ENCODE peak calls at places on chromosomes 6 and 20, in five cellular contexts. Y, R, X, M and A are unnamed samples.

GRCh38 chr6:127117979-127118504 is 429 bp upstream of the RSPO3 start:
- DNase-seq in R (no peak), Y (no peak), X (peak), M (peak), A (no peak)

GRCh38 chr6:453152-453551 is 61.6 kb downstream of the IRF4 start:
- DNase-seq in M (no peak), X (no peak), Y (no peak), R (no peak), A (no peak)

GRCh38 chr20:50438986-50439407 is 71.2 kb upstream of the PTPN1 start:
- DNase-seq in Y (peak), X (no peak), M (peak), R (no peak), A (peak)

GRCh38 chr6:145028144-145028818 is 707.0 kb downstream of the EPM2A start:
- DNase-seq in R (no peak), Y (peak), M (peak), X (no peak), A (peak)

GRCh38 chr6:38997128-38997761 is 51.3 kb upstream of the GLP1R start:
- DNase-seq in X (peak), Y (peak), M (peak), R (peak), A (peak)

GRCh38 chr6:6386010-6386409 is 65.5 kb upstream of the F13A1 start:
- DNase-seq in R (no peak), X (no peak), Y (no peak), M (no peak), A (no peak)

GRCh38 chr20:23889775-23890187 is 10.2 kb upstream of the CST5 start:
- DNase-seq in Y (peak), M (peak), X (peak), R (no peak), A (peak)

GRCh38 chr20:61556116-61556515 is 304.1 kb downstream of the CDH4 start:
- DNase-seq in M (peak), X (no peak), R (no peak), Y (peak), A (no peak)

GRCh38 chr6:149080511-149080910 is 237.0 kb upstream of the TAB2 start:
- DNase-seq in Y (peak), R (no peak), M (peak), X (no peak), A (no peak)

GRCh38 chr6:30955367-30956042 is 14.7 kb downstream of the MUCL3 start:
- DNase-seq in R (peak), Y (peak), M (peak), X (peak), A (peak)

GRCh38 chr6:26290941-26291340 is 74.1 kb upstream of the BTN3A2 start:
- DNase-seq in R (no peak), Y (no peak), X (no peak), M (no peak), A (no peak)

GRCh38 chr6:39411465-39411864 is 89.0 kb upstream of the KCNK16 start:
- DNase-seq in M (peak), R (no peak), Y (peak), X (no peak), A (no peak)

GRCh38 chr6:35824552-35825192 is 19.5 kb downstream of the LHFPL5 start:
- DNase-seq in M (no peak), X (no peak), Y (no peak), R (no peak), A (no peak)

GRCh38 chr20:22954661-22955060 is 80.5 kb upstream of the SSTR4 start:
- DNase-seq in M (no peak), Y (no peak), R (no peak), X (no peak), A (peak)

GRCh38 chr6:89290401-89291155 is 24.5 kb downstream of the GABRR2 start:
- DNase-seq in Y (no peak), R (no peak), M (no peak), X (no peak), A (no peak)

GRCh38 chr6:56938634-56939294 is 16.1 kb upstream of the BEND6 start:
- DNase-seq in R (no peak), Y (peak), X (no peak), M (peak), A (peak)

GRCh38 chr20:815914-816606 is 17.5 kb upstream of the FAM110A start:
- DNase-seq in Y (peak), X (peak), M (peak), R (peak), A (peak)

GRCh38 chr20:3111507-3111906 is 27.0 kb upstream of the AVP start:
- DNase-seq in Y (no peak), X (no peak), R (no peak), M (no peak), A (no peak)

GRCh38 chr20:46004813-46005505 is 3.7 kb upstream of the MMP9 start:
- DNase-seq in R (no peak), M (no peak), Y (no peak), X (no peak), A (peak)

GRCh38 chr6:18632670-18633410 is 245.7 kb downstream of the RNF144B start:
- DNase-seq in R (no peak), Y (peak), X (no peak), M (peak), A (peak)

GRCh38 chr6:168619560-168620314 is 178.8 kb downstream of the SMOC2 start:
- DNase-seq in R (no peak), Y (no peak), X (no peak), M (no peak), A (no peak)

GRCh38 chr20:22404609-22405170 is 179.7 kb downstream of the FOXA2 start:
- DNase-seq in R (no peak), X (no peak), Y (no peak), M (no peak), A (no peak)

GRCh38 chr6:31765910-31766794 is 3.7 kb downstream of the SAPCD1 start:
- DNase-seq in X (no peak), M (no peak), R (no peak), Y (no peak), A (peak)

GRCh38 chr6:81767163-81768000 is 14.9 kb upstream of the TENT5A start:
- DNase-seq in R (no peak), M (peak), X (no peak), Y (peak), A (peak)

GRCh38 chr6:25449774-25450173 is 170.6 kb downstream of the CARMIL1 start:
- DNase-seq in Y (no peak), R (no peak), M (no peak), X (no peak), A (peak)

GRCh38 chr6:160238786-160239751 is 19.6 kb downstream of the SLC22A2 start:
- DNase-seq in Y (no peak), R (no peak), X (no peak), M (no peak), A (peak)

GRCh38 chr20:61205769-61206168 is 46.3 kb upstream of the CDH4 start:
- DNase-seq in M (no peak), R (no peak), Y (no peak), X (no peak), A (peak)

GRCh38 chr6:43644940-43645612 is at the start of gene RSPH9:
- DNase-seq in X (peak), R (peak), M (peak), Y (peak), A (peak)

GRCh38 chr6:35804996-35805736 is at the start of gene LHFPL5:
- DNase-seq in M (peak), X (peak), R (peak), Y (no peak), A (peak)

GRCh38 chr6:110357298-110357695 is 852 bp downstream of the METTL24 start:
- DNase-seq in X (no peak), R (no peak), M (no peak), Y (no peak), A (no peak)

GRCh38 chr6:95293257-95293656 is 284.1 kb upstream of the MANEA start:
- DNase-seq in X (no peak), Y (no peak), R (no peak), M (no peak), A (no peak)
- H2BK5ac ChIP-seq in X (no peak), Y (no peak), R (no peak), M (no peak), A (no peak)

DNA sequence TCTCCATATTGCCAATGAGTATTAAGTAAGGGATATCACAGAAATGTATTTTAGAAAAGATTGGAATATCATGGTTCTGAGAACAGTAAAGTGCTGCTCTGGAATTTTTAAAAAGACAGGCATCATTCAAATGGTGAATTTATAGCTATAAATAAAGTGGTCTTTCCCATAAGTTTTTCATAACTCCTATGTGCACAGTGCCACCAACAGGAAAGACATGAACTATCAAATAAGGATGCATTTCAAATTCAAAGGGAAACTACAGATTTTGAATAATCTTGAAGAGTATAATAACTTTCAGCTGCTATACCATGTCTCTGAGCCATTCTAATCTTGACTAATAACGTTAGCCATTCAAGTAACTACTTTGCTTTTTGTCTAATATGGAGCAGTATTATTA is 456.8 kb upstream of the GJE1 start:
- DNase-seq in M (peak), Y (peak), R (no peak), X (no peak), A (no peak)
- H3K9ac ChIP-seq in M (no peak), Y (no peak), R (no peak), X (no peak), A (no peak)

GRCh38 chr6:125477849-125478248 is 176.1 kb upstream of the HDDC2 start:
- DNase-seq in Y (no peak), X (no peak), M (peak), R (no peak), A (peak)
- H2AK5ac ChIP-seq in Y (no peak), X (no peak), M (no peak), R (no peak), A (no peak)

DNA sequence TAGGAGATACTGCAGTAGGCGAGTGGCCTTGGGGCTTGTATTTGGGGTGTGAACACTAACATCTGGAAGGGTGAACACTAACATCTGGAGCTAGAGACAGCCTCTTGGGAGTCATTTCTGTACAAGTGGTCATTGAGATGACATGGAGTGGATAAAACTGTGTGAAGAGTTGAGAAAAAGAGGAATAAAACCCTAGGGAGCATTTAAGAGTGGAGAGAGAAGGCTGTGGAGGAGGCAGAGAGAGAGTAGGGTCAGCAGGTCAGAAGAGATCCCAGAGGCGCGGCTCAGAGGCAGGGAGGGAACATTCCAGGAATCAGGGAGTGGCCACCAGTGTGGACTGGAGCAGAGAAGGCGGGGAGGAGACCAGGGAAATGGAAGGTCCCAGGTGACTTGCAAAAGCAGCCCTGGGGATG is 202.0 kb upstream of the RNF24 start:
- DNase-seq in M (no peak), Y (no peak), X (no peak), R (no peak), A (peak)
- H2BK5ac ChIP-seq in M (no peak), Y (no peak), X (no peak), R (no peak), A (no peak)

DNA sequence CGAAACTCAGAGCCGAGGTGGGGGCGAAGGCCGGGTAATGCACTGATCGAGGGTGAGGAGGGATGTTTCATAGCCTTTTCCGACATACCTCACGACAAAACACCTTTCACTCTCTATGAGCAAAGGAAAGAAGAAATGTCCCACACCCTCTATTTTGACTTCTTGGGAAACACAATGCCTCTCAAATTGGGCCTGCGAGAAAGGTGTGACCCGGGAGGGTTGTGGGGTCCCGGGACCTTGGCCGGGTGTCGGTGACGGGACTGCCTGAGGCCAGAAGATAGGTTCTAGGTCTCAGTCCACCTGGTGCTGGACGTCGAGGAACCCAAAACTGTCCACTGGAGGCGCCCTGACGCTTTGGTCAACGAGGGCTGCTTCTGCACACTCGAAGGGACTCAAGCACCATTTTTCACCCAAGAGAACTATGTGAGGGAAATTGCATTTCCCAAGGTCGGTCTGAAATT is 41.1 kb upstream of the OSTM1 start:
- DNase-seq in Y (peak), M (peak), R (no peak), X (peak), A (peak)
- H3K9ac ChIP-seq in Y (no peak), M (no peak), R (no peak), X (no peak), A (no peak)

GRCh38 chr20:40016884-40017283 is 672.2 kb downstream of the MAFB start:
- DNase-seq in M (no peak), X (no peak), R (no peak), Y (no peak), A (no peak)
- H2AK5ac ChIP-seq in M (no peak), X (no peak), R (no peak), Y (no peak), A (no peak)

DNA sequence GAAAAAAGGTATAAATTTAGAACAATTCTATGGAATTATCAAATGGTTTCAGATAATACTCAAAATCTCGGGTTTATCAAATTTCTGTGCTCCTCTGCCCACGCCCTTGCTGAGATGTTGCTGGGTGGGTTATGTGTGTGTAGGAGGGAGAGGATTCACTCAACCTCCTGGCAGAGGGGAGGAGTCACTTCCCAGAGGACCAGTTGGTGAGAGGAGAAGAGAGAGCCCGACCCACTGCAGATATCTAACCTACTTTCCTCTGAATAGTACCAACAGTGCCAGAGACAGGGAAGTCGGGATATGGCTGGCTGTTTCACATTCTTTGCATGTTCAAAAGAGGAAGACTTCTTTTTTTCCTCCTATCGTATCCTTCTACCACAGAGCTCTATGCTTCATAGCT is 187.1 kb upstream of the MAN1A1 start:
- DNase-seq in R (no peak), Y (no peak), M (no peak), X (no peak), A (no peak)
- H2BK5ac ChIP-seq in R (no peak), Y (no peak), M (no peak), X (no peak), A (no peak)

GRCh38 chr6:41337709-41338108 is 2.3 kb downstream of the NCR2 start:
- DNase-seq in Y (no peak), M (no peak), X (no peak), R (no peak), A (no peak)

GRCh38 chr6:41336824-41337223 is 1.4 kb downstream of the NCR2 start:
- DNase-seq in X (no peak), R (no peak), Y (no peak), M (no peak), A (no peak)

GRCh38 chr6:41335943-41336342 is 535 bp downstream of the NCR2 start:
- DNase-seq in Y (no peak), R (no peak), X (no peak), M (no peak), A (no peak)

GRCh38 chr6:41341580-41341979 is 6.2 kb downstream of the NCR2 start:
- DNase-seq in X (no peak), R (no peak), M (no peak), Y (no peak), A (no peak)

GRCh38 chr6:41338654-41339053 is 3.2 kb downstream of the NCR2 start:
- DNase-seq in R (no peak), Y (no peak), X (no peak), M (no peak), A (no peak)
- H3K9ac ChIP-seq in R (no peak), Y (no peak), X (no peak), M (no peak), A (no peak)